ENCODE peak calls at places on chromosomes 6 and 20, in five cellular contexts. C, I, N, L and P are unnamed samples. For H3K36me3, the result is how much of the 10 kb centered on the place peaks cover.

GRCh38 chr20:62617711-62618483 is 24.4 kb upstream of the SLCO4A1 start:
- DNase-seq in C (no peak), I (no peak), N (peak), L (peak), P (peak)

GRCh38 chr6:148868314-148868713 is 121.5 kb downstream of the UST start:
- DNase-seq in C (no peak), I (no peak), N (no peak), L (no peak), P (no peak)

GRCh38 chr20:11496382-11496781 is 421.3 kb upstream of the BTBD3 start:
- DNase-seq in C (no peak), I (no peak), N (no peak), L (no peak), P (no peak)

GRCh38 chr20:20206788-20207187 is 154.5 kb downstream of the CFAP61 start:
- DNase-seq in C (no peak), I (no peak), N (no peak), L (no peak), P (no peak)

GRCh38 chr6:143806282-143807102 is 36.6 kb upstream of the LTV1 start:
- DNase-seq in C (no peak), I (no peak), N (no peak), L (no peak), P (peak)

GRCh38 chr6:114936060-114936459 is 593.2 kb upstream of the HS3ST5 start:
- DNase-seq in C (no peak), I (no peak), N (no peak), L (no peak), P (no peak)

GRCh38 chr6:48933136-48933535 is 529.9 kb downstream of the MMUT start:
- DNase-seq in C (no peak), I (no peak), N (no peak), L (no peak), P (peak)

GRCh38 chr6:158020272-158020711 is 38.6 kb downstream of the SYNJ2 start:
- DNase-seq in C (no peak), I (no peak), N (no peak), L (no peak), P (peak)

GRCh38 chr6:108897371-108897770 is 49.1 kb downstream of the ARMC2 start:
- DNase-seq in C (no peak), I (no peak), N (no peak), L (peak), P (peak)

GRCh38 chr6:69758214-69758613 is 38.6 kb downstream of the LMBRD1 start:
- DNase-seq in C (no peak), I (no peak), N (no peak), L (no peak), P (no peak)

GRCh38 chr20:24598346-24598745 is 128.9 kb downstream of the SYNDIG1 start:
- DNase-seq in C (no peak), I (no peak), N (no peak), L (no peak), P (no peak)

DNA sequence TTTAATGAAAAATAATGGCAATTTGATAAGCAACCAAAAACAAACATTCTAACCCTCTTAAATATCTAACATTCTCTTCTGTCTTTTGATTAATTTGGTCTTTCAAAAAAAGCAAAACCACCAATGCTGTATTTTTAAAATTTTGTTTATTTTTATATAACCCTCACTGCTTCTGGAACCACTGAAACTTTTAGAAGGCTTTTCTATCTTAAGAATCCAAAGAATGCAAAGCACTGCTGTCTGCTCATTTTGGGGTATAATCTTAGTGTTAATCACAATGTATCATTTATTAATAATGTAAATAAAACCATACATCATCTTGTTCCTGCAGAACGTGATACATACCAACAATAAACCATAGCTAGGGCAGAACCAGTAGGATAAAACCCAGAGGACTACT is 14.0 kb downstream of the STK38 start:
- DNase-seq in C (no peak), I (no peak), N (no peak), L (no peak), P (no peak)
- H3K36me3 ChIP-seq in C (under half), I (under half), N (under half), L (half or more), P (under half)

GRCh38 chr6:47084530-47084929 is 42.4 kb upstream of the ADGRF1 start:
- DNase-seq in C (no peak), I (no peak), N (no peak), L (no peak), P (no peak)

GRCh38 chr6:47083586-47084047 is 41.5 kb upstream of the ADGRF1 start:
- DNase-seq in C (peak), I (peak), N (no peak), L (peak), P (peak)

GRCh38 chr6:47090881-47091280 is 48.7 kb upstream of the ADGRF1 start:
- DNase-seq in C (no peak), I (no peak), N (no peak), L (no peak), P (no peak)

DNA sequence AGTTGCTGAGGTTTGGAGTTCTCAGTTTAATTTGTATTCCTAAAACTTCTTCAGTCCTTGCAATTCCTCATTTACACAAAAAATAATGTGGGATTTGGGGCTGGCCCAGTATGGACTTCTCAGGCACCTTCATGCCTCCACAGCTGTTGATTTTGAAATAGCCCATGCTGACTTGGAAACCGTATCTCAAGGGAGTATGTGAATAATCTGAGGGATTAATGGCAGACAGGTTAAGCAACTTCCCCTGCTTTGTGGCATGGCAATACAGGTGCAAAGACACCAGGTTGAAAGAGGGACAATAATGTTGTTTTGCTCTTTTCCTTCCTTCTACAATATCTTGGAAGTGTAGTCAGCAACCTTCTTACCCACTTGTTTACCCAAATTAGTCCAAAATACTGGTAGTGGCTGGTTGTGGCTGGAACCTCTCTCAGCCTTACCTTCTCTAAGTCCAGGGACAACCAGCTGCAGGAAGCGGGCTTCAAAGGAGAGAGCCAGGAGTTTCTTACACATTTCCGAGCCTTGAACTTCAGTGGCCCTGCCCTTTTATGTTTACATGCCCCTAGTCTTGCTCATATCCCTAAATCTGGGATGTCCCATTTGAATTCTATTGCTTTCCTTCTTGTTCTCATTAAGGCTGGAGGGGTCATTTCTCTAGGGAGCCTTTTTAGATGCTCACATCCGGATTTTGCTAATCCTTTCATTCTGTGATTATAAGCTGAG is 44.1 kb upstream of the ADGRF1 start:
- DNase-seq in C (no peak), I (no peak), N (no peak), L (no peak), P (no peak)
- H3K4me3 ChIP-seq in C (no peak), I (no peak), N (no peak), L (no peak), P (no peak)

GRCh38 chr20:19026901-19027644 is 185.4 kb upstream of the SLC24A3 start:
- DNase-seq in C (no peak), I (no peak), N (no peak), L (no peak), P (no peak)
- TF ChIP-seq CTCF in C (no peak), I (no peak), N (no peak), L (no peak), P (no peak)

GRCh38 chr20:45338121-45339030 is 9.8 kb downstream of the SDC4 start:
- DNase-seq in C (no peak), I (no peak), N (no peak), L (no peak), P (no peak)
- H3K36me3 ChIP-seq in C (under half), I (under half), N (under half), L (under half), P (under half)

DNA sequence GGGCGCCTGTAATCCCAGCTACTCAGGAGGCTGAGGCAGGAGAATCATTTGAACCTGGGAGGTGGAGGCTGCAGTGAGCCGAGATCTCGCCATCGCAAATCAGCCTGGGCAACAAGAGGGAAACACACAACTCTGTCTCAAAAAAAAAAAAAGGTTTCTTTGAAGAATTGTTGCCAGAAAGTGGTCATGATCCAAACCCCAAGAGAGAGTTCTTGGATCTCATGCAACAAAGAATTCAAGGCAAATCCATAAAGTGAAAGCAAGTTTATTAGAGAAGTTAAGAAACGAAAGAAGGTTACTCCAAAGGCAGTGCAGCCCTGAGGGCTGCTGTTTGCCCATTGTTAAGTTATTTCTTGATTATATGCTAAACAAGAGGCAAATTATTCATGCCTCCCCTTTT is 14.5 kb upstream of the KIFC1 start:
- DNase-seq in C (no peak), I (no peak), N (no peak), L (no peak), P (no peak)
- H3K4me3 ChIP-seq in C (no peak), I (no peak), N (no peak), L (no peak), P (no peak)

GRCh38 chr20:407097-407952 is 774 bp upstream of the RBCK1 start:
- DNase-seq in C (peak), I (peak), N (peak), L (peak), P (peak)
- TF ChIP-seq CTCF in C (no peak), I (no peak), N (peak), L (peak), P (peak)

GRCh38 chr20:32216396-32217142 is 8.9 kb downstream of the POFUT1 start:
- DNase-seq in C (no peak), I (no peak), N (no peak), L (no peak), P (no peak)

GRCh38 chr20:32215729-32216128 is 8.0 kb downstream of the POFUT1 start:
- DNase-seq in C (no peak), I (no peak), N (no peak), L (no peak), P (no peak)

GRCh38 chr20:32218156-32218900 is 10.6 kb downstream of the POFUT1 start:
- DNase-seq in C (no peak), I (no peak), N (no peak), L (no peak), P (no peak)

GRCh38 chr20:32213870-32214269 is 6.2 kb downstream of the POFUT1 start:
- DNase-seq in C (no peak), I (no peak), N (no peak), L (no peak), P (no peak)

GRCh38 chr20:32215147-32215546 is 7.5 kb downstream of the POFUT1 start:
- DNase-seq in C (no peak), I (no peak), N (no peak), L (no peak), P (no peak)
- H3K36me3 ChIP-seq in C (under half), I (under half), N (under half), L (half or more), P (under half)

DNA sequence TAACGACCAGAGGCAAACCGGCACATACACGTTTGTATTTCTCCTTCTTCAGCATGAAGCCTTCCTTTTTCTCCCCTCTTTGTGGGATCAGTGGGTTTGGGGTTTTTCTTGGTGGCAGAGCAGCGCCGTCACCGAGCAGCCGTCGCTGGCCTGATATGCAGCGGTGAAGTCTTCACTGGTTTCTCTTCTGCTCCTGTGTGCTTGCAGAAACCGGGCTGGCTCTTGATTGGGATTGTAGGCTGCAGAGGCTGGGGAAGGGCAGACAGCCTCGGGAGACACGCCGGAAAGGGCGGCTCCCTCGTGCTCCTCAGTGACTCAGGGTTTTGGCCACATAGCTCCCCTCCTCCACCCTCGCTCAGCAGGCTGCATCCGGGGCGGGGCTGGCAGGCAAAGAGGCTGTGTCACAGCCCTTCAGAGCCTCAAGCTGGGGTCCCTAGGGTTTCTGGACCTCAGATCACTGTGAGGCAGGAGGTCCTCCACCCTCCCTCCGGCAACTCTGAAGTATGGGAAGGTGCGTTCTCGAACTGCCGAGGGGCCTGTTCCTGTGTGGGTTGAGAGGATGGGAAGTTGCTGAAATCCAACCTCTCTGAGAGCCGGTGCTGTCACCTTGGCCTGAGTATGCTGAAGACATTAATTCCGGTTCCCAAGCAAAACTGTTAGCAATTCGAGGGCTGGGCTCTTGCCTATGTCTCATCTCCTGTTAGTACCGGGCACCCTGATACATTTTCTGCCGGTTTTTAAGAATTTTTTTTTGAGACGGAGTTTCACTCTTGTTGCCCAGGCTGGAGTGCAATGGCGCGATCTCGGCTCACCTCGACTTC is 24.2 kb downstream of the NQO2 start:
- DNase-seq in C (peak), I (peak), N (peak), L (peak), P (peak)
- H3K4me3 ChIP-seq in C (peak), I (peak), N (peak), L (peak), P (no peak)

GRCh38 chr6:147382945-147383554 is 125.4 kb upstream of the SAMD5 start:
- DNase-seq in C (no peak), I (no peak), N (no peak), L (no peak), P (peak)
- TF ChIP-seq CTCF in C (peak), I (no peak), N (peak), L (peak), P (peak)

DNA sequence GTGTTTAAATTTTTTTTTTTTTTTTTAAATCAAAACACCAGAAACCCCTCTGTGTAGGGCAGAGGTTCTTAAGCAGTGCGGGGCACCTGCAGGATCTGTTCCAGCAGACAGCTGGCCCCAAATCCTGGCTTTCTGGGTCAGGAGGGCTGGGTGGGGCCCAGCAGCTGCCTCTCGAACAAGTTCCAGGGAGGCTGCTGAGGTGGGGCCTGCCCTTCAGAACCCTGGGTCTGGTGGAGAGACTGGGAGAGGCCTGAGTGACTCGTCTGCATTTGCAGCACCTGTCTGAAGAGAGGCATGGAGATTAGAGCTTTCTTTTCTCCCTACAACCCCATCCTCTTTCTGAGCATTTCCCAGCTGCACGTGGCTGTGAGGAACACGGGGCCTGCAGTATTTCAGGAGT is 8.4 kb downstream of the PSMG4 start:
- DNase-seq in C (no peak), I (no peak), N (no peak), L (no peak), P (no peak)
- H3K36me3 ChIP-seq in C (under half), I (under half), N (under half), L (half or more), P (under half)